ENCODE peak calls at places on chromosomes 4 and X, in eight cellular contexts. W, H, N, R, M, D, L and G are unnamed samples.
A peak's percentile ranks its signal among the peaks of the same experiment; 100 is the strongest.

GRCh38 chr4:73446336-73446938 is 10.4 kb downstream of the AFP start:
- DNase-seq in W (peak; percentile 85), H (peak; percentile 68), N (no peak), R (no peak), M (peak; percentile 48), D (no peak), L (peak; percentile 57), G (peak; percentile 60)

GRCh38 chr4:176635372-176636261 is 157.1 kb downstream of the VEGFC start:
- DNase-seq in W (no peak), H (no peak), N (no peak), R (no peak), M (no peak), D (no peak), L (peak; percentile 87), G (peak; percentile 97)

GRCh38 chrX:112211459-112211858 is 128.9 kb upstream of the TRPC5 start:
- DNase-seq in W (no peak), H (no peak), N (no peak), R (no peak), M (no peak), D (no peak), L (no peak), G (no peak)

GRCh38 chr4:168781884-168782283 is 228.2 kb downstream of the CBR4 start:
- DNase-seq in W (no peak), H (no peak), N (no peak), R (no peak), M (no peak), D (no peak), L (no peak), G (no peak)

GRCh38 chr4:150682126-150682525 is 100.2 kb downstream of the MAB21L2 start:
- DNase-seq in W (no peak), H (no peak), N (no peak), R (no peak), M (no peak), D (no peak), L (no peak), G (no peak)

GRCh38 chr4:75235359-75235951 is 278.7 kb downstream of the RCHY1 start:
- DNase-seq in W (no peak), H (no peak), N (no peak), R (no peak), M (no peak), D (no peak), L (no peak), G (no peak)

GRCh38 chr4:173494013-173494970 is 35.7 kb downstream of the HAND2 start:
- DNase-seq in W (peak; percentile 79), H (peak; percentile 64), N (peak; percentile 24), R (no peak), M (peak; percentile 72), D (peak; percentile 65), L (peak; percentile 68), G (peak; percentile 80)

GRCh38 chr4:25313194-25313895 is 771 bp downstream of the ZCCHC4 start:
- DNase-seq in W (peak; percentile 66), H (no peak), N (no peak), R (no peak), M (no peak), D (no peak), L (peak; percentile 8), G (no peak)

GRCh38 chr4:19592391-19592790 is 659.3 kb upstream of the SLIT2 start:
- DNase-seq in W (no peak), H (no peak), N (no peak), R (no peak), M (no peak), D (no peak), L (no peak), G (no peak)

GRCh38 chrX:18640686-18641085 is 31.2 kb downstream of the RS1 start:
- DNase-seq in W (no peak), H (no peak), N (no peak), R (no peak), M (no peak), D (no peak), L (no peak), G (no peak)

GRCh38 chr4:150782921-150783320 is 201.0 kb downstream of the MAB21L2 start:
- DNase-seq in W (peak; percentile 66), H (no peak), N (no peak), R (no peak), M (no peak), D (no peak), L (no peak), G (no peak)

GRCh38 chrX:330726-331144 is 12.1 kb upstream of the GTPBP6 start:
- DNase-seq in W (no peak), H (no peak), N (no peak), R (no peak), M (no peak), D (no peak), L (no peak), G (no peak)

GRCh38 chr4:2244947-2245786 is 3.2 kb upstream of the HAUS3 start:
- DNase-seq in W (no peak), H (no peak), N (no peak), R (no peak), M (no peak), D (peak; percentile 22), L (no peak), G (no peak)

GRCh38 chr4:47221721-47222120 is 190.4 kb downstream of the GABRB1 start:
- DNase-seq in W (no peak), H (no peak), N (no peak), R (no peak), M (no peak), D (no peak), L (peak; percentile 75), G (no peak)

GRCh38 chr4:182478475-182478874 is 235.3 kb downstream of the TENM3 start:
- DNase-seq in W (peak; percentile 63), H (peak; percentile 6), N (no peak), R (no peak), M (peak; percentile 16), D (no peak), L (peak; percentile 43), G (peak; percentile 20)

GRCh38 chr4:152165851-152166250 is 370.0 kb downstream of the FBXW7 start:
- DNase-seq in W (no peak), H (no peak), N (no peak), R (no peak), M (no peak), D (no peak), L (no peak), G (no peak)

GRCh38 chrX:71917621-71918341 is 7.1 kb downstream of the NHSL2 start:
- DNase-seq in W (no peak), H (no peak), N (no peak), R (no peak), M (no peak), D (no peak), L (peak; percentile 68), G (no peak)